ENCODE peak calls at places on chromosomes 1 and 21, in four cellular contexts. V, U, C and W are unnamed samples.

GRCh38 chr1:30708361-30708728 is 15.0 kb downstream of the MATN1 start:
- DNase-seq in V (no peak), U (no peak), C (no peak), W (no peak)

GRCh38 chr1:92030701-92031107 is 919 bp downstream of the EPHX4 start:
- DNase-seq in V (peak; percentile 9), U (no peak), C (no peak), W (no peak)

GRCh38 chr1:213070399-213070798 is 19.4 kb downstream of the RPS6KC1 start:
- DNase-seq in V (no peak), U (peak; percentile 43), C (no peak), W (no peak)

GRCh38 chr1:42006836-42007235 is 88.1 kb upstream of the HIVEP3 start:
- DNase-seq in V (no peak), U (no peak), C (no peak), W (no peak)

GRCh38 chr21:45522986-45523385 is 19.3 kb downstream of the SLC19A1 start:
- DNase-seq in V (no peak), U (peak; percentile 2), C (no peak), W (no peak)

GRCh38 chr1:7885513-7886298 is 32.8 kb upstream of the UTS2 start:
- DNase-seq in V (no peak), U (peak; percentile 93), C (no peak), W (peak; percentile 90)

GRCh38 chr1:239891621-239892358 is 199.9 kb upstream of the FMN2 start:
- DNase-seq in V (no peak), U (no peak), C (no peak), W (no peak)

GRCh38 chr1:39294531-39294930 is 90.0 kb downstream of the MACF1 start:
- DNase-seq in V (no peak), U (no peak), C (no peak), W (no peak)

GRCh38 chr1:153985341-153985912 is 712 bp downstream of the RAB13 start:
- DNase-seq in V (no peak), U (peak; percentile 31), C (peak; percentile 75), W (no peak)

GRCh38 chr1:109762821-109763645 is 690 bp downstream of the EPS8L3 start:
- DNase-seq in V (no peak), U (peak; percentile 2), C (no peak), W (no peak)

GRCh38 chr1:228650141-228650540 is 85.1 kb upstream of the RHOU start:
- DNase-seq in V (peak; percentile 65), U (no peak), C (no peak), W (peak; percentile 31)

GRCh38 chr1:92623187-92623778 is 136.6 kb upstream of the GFI1 start:
- DNase-seq in V (no peak), U (no peak), C (no peak), W (no peak)

GRCh38 chr1:111862599-111862998 is 106.9 kb downstream of the DDX20 start:
- DNase-seq in V (no peak), U (peak; percentile 57), C (no peak), W (no peak)

GRCh38 chr1:189429610-189430009 is 1048.1 kb downstream of the BRINP3 start:
- DNase-seq in V (peak; percentile 78), U (no peak), C (no peak), W (peak; percentile 58)

GRCh38 chr1:81463889-81464288 is 336.8 kb upstream of the ADGRL2 start:
- DNase-seq in V (no peak), U (no peak), C (no peak), W (no peak)

GRCh38 chr1:245605480-245606156 is 450.8 kb downstream of the KIF26B start:
- DNase-seq in V (no peak), U (peak; percentile 16), C (no peak), W (no peak)

GRCh38 chr1:215376544-215377264 is 190.4 kb upstream of the KCTD3 start:
- DNase-seq in V (no peak), U (no peak), C (no peak), W (no peak)

GRCh38 chr1:2126331-2127180 is 68.0 kb downstream of the FAAP20 start:
- DNase-seq in V (peak; percentile 1), U (no peak), C (no peak), W (no peak)

GRCh38 chr1:106773206-106773605 is 283.3 kb upstream of the PRMT6 start:
- DNase-seq in V (no peak), U (no peak), C (no peak), W (no peak)

DNA sequence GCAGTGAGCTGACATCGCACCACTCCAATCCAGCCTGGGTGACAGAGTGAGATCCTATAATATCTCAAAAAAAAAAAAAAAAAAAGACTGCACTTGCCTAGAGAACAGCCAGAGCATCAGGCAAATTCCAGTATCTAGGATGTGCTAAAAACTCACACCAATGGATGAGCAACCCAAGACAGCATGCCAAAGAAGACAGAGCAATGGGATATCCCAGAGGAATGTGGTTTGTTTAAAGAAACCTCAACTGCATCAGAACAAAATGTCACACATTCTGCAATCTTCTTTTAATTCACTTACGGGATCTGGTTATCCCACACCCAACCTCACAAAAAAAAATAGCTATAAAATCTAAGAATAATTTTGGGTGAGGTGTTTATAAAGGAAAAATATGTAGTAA is 7.3 kb downstream of the KCNH1 start:
- DNase-seq in V (no peak), U (no peak), C (no peak), W (no peak)
- H3K4me1 ChIP-seq in V (no peaks in the 10 kb centered on the region), U (no peaks in the 10 kb centered on the region), C (no peaks in the 10 kb centered on the region), W (no peaks in the 10 kb centered on the region)

GRCh38 chr1:178630418-178630817 is 94.6 kb upstream of the RALGPS2 start:
- DNase-seq in V (no peak), U (no peak), C (no peak), W (no peak)

GRCh38 chr1:178628637-178629548 is 96.2 kb upstream of the RALGPS2 start:
- DNase-seq in V (peak; percentile 84), U (no peak), C (no peak), W (no peak)

GRCh38 chr1:178632619-178633018 is 92.4 kb upstream of the RALGPS2 start:
- DNase-seq in V (no peak), U (no peak), C (no peak), W (no peak)

GRCh38 chr1:178627037-178627436 is 98.0 kb upstream of the RALGPS2 start:
- DNase-seq in V (no peak), U (no peak), C (no peak), W (no peak)

DNA sequence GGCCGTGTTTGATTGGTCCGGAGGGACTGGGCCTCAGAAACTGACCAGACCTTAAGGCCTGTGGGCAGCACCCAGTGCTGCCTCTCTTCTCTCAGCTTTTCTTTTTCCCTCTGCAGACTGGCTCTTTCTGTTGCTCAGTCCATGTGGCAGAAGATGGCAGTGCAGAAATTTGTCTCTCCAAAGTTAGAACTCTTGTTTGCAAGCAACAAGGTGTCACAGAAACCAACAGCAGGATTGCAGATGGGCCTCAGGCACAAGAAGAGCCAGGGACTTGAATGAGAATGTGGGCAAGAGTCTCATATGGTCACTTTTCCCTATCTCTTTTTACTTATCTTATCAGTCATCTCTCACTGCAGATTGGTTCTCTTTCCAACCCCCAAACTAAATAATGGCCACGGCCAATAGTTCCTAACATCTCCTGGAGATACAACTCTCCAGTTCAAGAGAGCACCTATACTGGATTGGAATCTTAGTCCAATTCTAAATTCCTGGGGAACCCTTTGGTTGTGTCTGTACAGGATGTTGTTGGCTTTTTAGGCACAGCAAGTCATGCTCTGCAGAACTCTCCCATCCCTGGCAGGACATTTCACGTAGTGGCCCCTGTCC is 95.4 kb upstream of the RALGPS2 start:
- DNase-seq in V (no peak), U (no peak), C (no peak), W (no peak)
- H3K27ac ChIP-seq in V (peak overlapping the region; percentile 83), U (no peak overlapping the region), C (no peak overlapping the region), W (no peak overlapping the region)

GRCh38 chr1:20760322-20760721 is 26.8 kb downstream of the HP1BP3 start:
- DNase-seq in V (no peak), U (no peak), C (no peak), W (no peak)
- H3K36me3 ChIP-seq in V (peaks cover 46% of the 10 kb centered on the region), U (peaks cover 44% of the 10 kb centered on the region), C (peaks cover 100% of the 10 kb centered on the region), W (peaks cover 10% of the 10 kb centered on the region)

GRCh38 chr1:27574001-27574781 is 29.8 kb downstream of the AHDC1 start:
- DNase-seq in V (no peak), U (peak; percentile 54), C (no peak), W (no peak)

GRCh38 chr1:27572019-27572678 is 31.8 kb downstream of the AHDC1 start:
- DNase-seq in V (peak; percentile 69), U (no peak), C (peak; percentile 51), W (no peak)

GRCh38 chr1:27571439-27572018 is 32.4 kb downstream of the AHDC1 start:
- DNase-seq in V (peak; percentile 67), U (peak; percentile 74), C (no peak), W (no peak)

GRCh38 chr1:27570823-27571222 is 33.1 kb downstream of the AHDC1 start:
- DNase-seq in V (peak; percentile 89), U (no peak), C (no peak), W (no peak)

GRCh38 chr1:27572679-27573426 is 31.1 kb downstream of the AHDC1 start:
- DNase-seq in V (peak; percentile 65), U (no peak), C (peak; percentile 68), W (no peak)
- H3K4me1 ChIP-seq in V (peaks cover 82% of the 10 kb centered on the region), U (peaks cover 89% of the 10 kb centered on the region), C (peaks cover 89% of the 10 kb centered on the region), W (peaks cover 41% of the 10 kb centered on the region)

DNA sequence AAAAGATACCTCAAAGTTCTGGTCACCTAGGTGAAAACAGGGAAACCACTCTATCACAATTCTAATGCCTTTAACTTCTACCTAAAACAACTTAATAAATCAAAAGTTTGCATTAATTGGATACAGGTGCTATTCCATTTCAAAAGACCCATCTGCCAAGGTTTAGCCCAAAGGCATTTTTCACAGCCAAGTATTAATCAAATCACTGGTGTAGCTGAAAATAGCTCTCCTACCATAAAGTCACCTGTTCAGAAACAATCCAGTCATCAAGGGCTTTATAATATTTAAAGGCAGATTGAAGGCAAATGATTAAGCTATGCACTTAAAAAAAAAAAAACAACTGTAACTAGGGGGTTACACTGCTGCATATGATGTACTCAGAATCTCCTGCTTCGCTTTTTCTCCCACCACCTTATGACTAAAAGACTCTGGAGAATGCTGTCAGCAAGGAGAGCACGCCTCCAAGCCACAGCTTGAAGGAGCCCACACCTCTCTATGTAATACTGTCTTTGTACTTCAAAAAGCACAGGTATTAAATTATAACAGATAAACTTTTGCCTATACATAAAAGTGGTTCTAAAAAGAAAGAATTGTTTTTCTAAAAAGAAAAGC is 20.5 kb downstream of the KIAA0319L start:
- DNase-seq in V (no peak), U (no peak), C (no peak), W (no peak)
- H3K27ac ChIP-seq in V (no peak overlapping the region), U (no peak overlapping the region), C (no peak overlapping the region), W (no peak overlapping the region)

GRCh38 chr1:60054374-60054773 is 19.2 kb downstream of the C1orf87 start:
- DNase-seq in V (no peak), U (no peak), C (no peak), W (no peak)
- H3K36me3 ChIP-seq in V (no peaks in the 10 kb centered on the region), U (no peaks in the 10 kb centered on the region), C (no peaks in the 10 kb centered on the region), W (no peaks in the 10 kb centered on the region)

GRCh38 chr1:207814469-207814868 is 62.6 kb downstream of the CD46 start:
- DNase-seq in V (no peak), U (no peak), C (no peak), W (no peak)

GRCh38 chr1:207812778-207813512 is 61.1 kb downstream of the CD46 start:
- DNase-seq in V (no peak), U (no peak), C (no peak), W (no peak)

GRCh38 chr1:207813946-207814345 is 62.1 kb downstream of the CD46 start:
- DNase-seq in V (no peak), U (no peak), C (no peak), W (no peak)

GRCh38 chr1:207811920-207812720 is 60.3 kb downstream of the CD46 start:
- DNase-seq in V (peak; percentile 32), U (peak; percentile 87), C (peak; percentile 83), W (no peak)

DNA sequence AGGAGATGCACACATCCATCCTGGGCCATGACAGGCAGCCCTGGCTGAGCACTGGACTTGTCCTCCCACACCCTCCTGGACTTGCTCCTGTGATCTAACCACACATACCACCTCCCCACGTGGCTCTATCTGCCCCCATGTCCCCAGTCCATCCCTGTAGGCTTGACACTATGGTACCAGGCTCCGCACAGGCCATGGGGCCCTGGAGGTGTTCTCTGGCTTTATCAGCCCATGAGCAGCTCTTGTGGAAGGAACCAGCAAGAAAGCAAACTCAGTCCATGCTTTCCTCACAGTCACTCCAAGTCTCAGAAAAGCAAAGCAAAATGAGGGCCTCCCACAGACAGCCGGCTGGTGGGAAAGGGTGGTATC is 61.6 kb downstream of the CD46 start:
- DNase-seq in V (no peak), U (no peak), C (no peak), W (no peak)
- H3K4me1 ChIP-seq in V (no peaks in the 10 kb centered on the region), U (peaks cover 90% of the 10 kb centered on the region), C (peaks cover 95% of the 10 kb centered on the region), W (no peaks in the 10 kb centered on the region)